ENCODE peak calls at places on chromosomes 7 and 10, in six cellular contexts. M is SIG-M5; D is epithelial cell of esophagus; X is activated CD4-positive, alpha-beta T cell treated with anti-CD3 and anti-CD28 coated beads, Interleukin-2, amount 10 ng/mL, durations not matched to agents 7 days and 5 days; T is hepatocyte; B is A549. Q is an unnamed sample.

GRCh38 chr7:2773608-2774007 is 70.5 kb downstream of the GNA12 start:
- DNase-seq in T (no peak), X (no peak), D (no peak), B (no peak), M (no peak), Q (no peak)

GRCh38 chr10:117546630-117547300 is 4.2 kb downstream of the EMX2 start:
- DNase-seq in X (no peak), M (no peak), D (no peak), T (no peak), B (no peak), Q (no peak)

GRCh38 chr10:86321568-86321967 is 45.0 kb downstream of the GRID1 start:
- DNase-seq in T (no peak), B (no peak), D (no peak), M (no peak), X (no peak), Q (no peak)

GRCh38 chr7:98520356-98520932 is 96.6 kb upstream of the NPTX2 start:
- DNase-seq in X (no peak), B (no peak), D (no peak), T (no peak), M (no peak), Q (no peak)

GRCh38 chr7:155773531-155773930 is 38.7 kb downstream of the SHH start:
- DNase-seq in X (no peak), B (no peak), M (no peak), T (peak; percentile 50), D (no peak), Q (no peak)

GRCh38 chr7:128053023-128053422 is 21.8 kb upstream of the LRRC4 start:
- DNase-seq in B (no peak), X (no peak), M (no peak), T (no peak), D (peak; percentile 41), Q (no peak)

GRCh38 chr7:121288894-121289293 is 39.9 kb upstream of the WNT16 start:
- DNase-seq in X (no peak), T (no peak), B (no peak), M (no peak), D (peak; percentile 44), Q (no peak)

GRCh38 chr7:84668116-84668515 is 473.5 kb upstream of the SEMA3A start:
- DNase-seq in B (no peak), D (no peak), T (no peak), X (no peak), M (no peak), Q (no peak)

GRCh38 chr7:23467731-23468720 is 2.3 kb downstream of the IGF2BP3 start:
- DNase-seq in D (peak; percentile 65), T (peak; percentile 76), B (peak; percentile 62), M (no peak), X (peak; percentile 24), Q (no peak)

GRCh38 chr10:79387466-79387973 is 40.3 kb downstream of the PPIF start:
- DNase-seq in X (no peak), D (no peak), M (no peak), B (no peak), T (no peak), Q (no peak)

GRCh38 chr10:21078410-21079329 is 181.6 kb upstream of the NEBL start:
- DNase-seq in T (peak; percentile 80), X (peak; percentile 22), B (peak; percentile 81), D (peak; percentile 79), M (no peak), Q (peak; percentile 41)

GRCh38 chr10:3676564-3676963 is 108.4 kb downstream of the KLF6 start:
- DNase-seq in B (no peak), M (no peak), D (peak; percentile 18), T (no peak), X (no peak), Q (no peak)

GRCh38 chr10:5070648-5071410 is 23.4 kb upstream of the AKR1C3 start:
- DNase-seq in T (no peak), X (no peak), M (no peak), D (no peak), B (no peak), Q (no peak)

GRCh38 chr7:23405240-23405618 is 65.1 kb downstream of the IGF2BP3 start:
- DNase-seq in M (no peak), D (no peak), T (no peak), X (no peak), B (no peak), Q (no peak)

GRCh38 chr7:12719978-12720377 is 32.5 kb downstream of the ARL4A start:
- DNase-seq in T (no peak), D (no peak), X (no peak), B (no peak), M (no peak), Q (no peak)

GRCh38 chr7:155206286-155207020 is 91.2 kb upstream of the INSIG1 start:
- DNase-seq in D (no peak), M (no peak), B (no peak), T (no peak), X (peak; percentile 67), Q (peak; percentile 67)

GRCh38 chr7:77903597-77903996 is 105.0 kb downstream of the PHTF2 start:
- DNase-seq in T (no peak), X (no peak), D (peak; percentile 29), M (no peak), B (peak; percentile 49), Q (no peak)

GRCh38 chr7:75737856-75738603 is 711 bp downstream of the HIP1 start:
- DNase-seq in X (peak; percentile 16), T (peak; percentile 54), M (no peak), B (no peak), D (no peak), Q (no peak)

GRCh38 chr7:76065016-76065612 is 17.2 kb downstream of the MDH2 start:
- DNase-seq in M (no peak), X (no peak), T (no peak), B (no peak), D (no peak), Q (no peak)

GRCh38 chr7:12053561-12053960 is 157.5 kb upstream of the TMEM106B start:
- DNase-seq in B (no peak), D (no peak), M (no peak), X (no peak), T (no peak), Q (no peak)

GRCh38 chr10:69474688-69475432 is 23.6 kb downstream of the TSPAN15 start:
- DNase-seq in M (no peak), X (no peak), T (peak; percentile 67), B (peak; percentile 54), D (peak; percentile 74), Q (no peak)

GRCh38 chr10:33277135-33277536 is 57.3 kb downstream of the NRP1 start:
- DNase-seq in M (no peak), X (no peak), D (peak; percentile 49), T (no peak), B (peak; percentile 66), Q (no peak)

GRCh38 chr10:116241642-116242405 is 31.2 kb downstream of the GFRA1 start:
- DNase-seq in T (no peak), B (no peak), D (no peak), M (no peak), X (no peak), Q (no peak)

GRCh38 chr10:784377-784758 is 94.9 kb upstream of the DIP2C start:
- DNase-seq in B (no peak), M (no peak), T (peak; percentile 62), X (no peak), D (no peak), Q (no peak)

GRCh38 chr7:65972976-65973375 is 9.0 kb downstream of the GUSB start:
- DNase-seq in B (no peak), M (no peak), T (no peak), D (no peak), X (no peak), Q (no peak)

GRCh38 chr7:137804819-137805218 is 42.0 kb downstream of the DGKI start:
- DNase-seq in B (no peak), X (no peak), D (no peak), M (no peak), T (no peak), Q (no peak)

GRCh38 chr7:158904599-158904998 is 48.2 kb downstream of the DYNC2I1 start:
- DNase-seq in X (no peak), B (no peak), T (no peak), D (no peak), M (no peak), Q (no peak)

GRCh38 chr7:82105463-82105862 is 335.6 kb upstream of the HGF start:
- DNase-seq in M (peak; percentile 2), T (no peak), B (peak; percentile 75), D (peak; percentile 78), X (no peak), Q (peak; percentile 42)

GRCh38 chr10:71398991-71399375 is 2.3 kb downstream of the CDH23 start:
- DNase-seq in D (peak; percentile 21), M (no peak), B (no peak), X (no peak), T (no peak), Q (no peak)

GRCh38 chr7:963236-964078 is 9.0 kb upstream of the ADAP1 start:
- DNase-seq in M (no peak), X (no peak), T (no peak), B (no peak), D (no peak), Q (no peak)

GRCh38 chr7:106009511-106010226 is 46.6 kb downstream of the CDHR3 start:
- DNase-seq in D (peak; percentile 97), B (peak; percentile 76), M (no peak), X (peak; percentile 81), T (peak; percentile 95), Q (peak; percentile 35)

GRCh38 chr10:29804025-29804852 is 169.5 kb upstream of the SVIL start:
- DNase-seq in B (peak; percentile 85), M (no peak), T (peak; percentile 45), X (no peak), D (peak; percentile 96), Q (peak; percentile 93)

GRCh38 chr10:49559476-49559875 is 20.6 kb upstream of the ERCC6 start:
- DNase-seq in X (no peak), B (no peak), M (no peak), T (no peak), D (no peak), Q (no peak)

GRCh38 chr10:121597504-121598241 is 571 bp downstream of the FGFR2 start:
- DNase-seq in D (peak; percentile 50), M (no peak), B (no peak), T (peak; percentile 39), X (no peak), Q (no peak)

GRCh38 chr7:42135728-42136127 is 101.3 kb downstream of the GLI3 start:
- DNase-seq in X (no peak), D (no peak), B (no peak), M (no peak), T (no peak), Q (no peak)

GRCh38 chr10:79201706-79202105 is 132.9 kb downstream of the ZMIZ1 start:
- DNase-seq in D (no peak), X (no peak), M (no peak), T (no peak), B (no peak), Q (no peak)

GRCh38 chr7:44460325-44460724 is 30.1 kb downstream of the NUDCD3 start:
- DNase-seq in D (peak; percentile 23), M (no peak), B (no peak), X (peak; percentile 84), T (no peak), Q (no peak)